ENCODE peak calls at places on chromosome 5, in five cellular contexts. K is T1000, H is left ventricle myocardium superior, L is ACHN, O is Right ventricle myocardium inferior. D is an unnamed sample.

GRCh38 chr5:169838688-169839087 is 141.6 kb downstream of the INSYN2B start:
- DNase-seq in K (no peak), H (no peak), L (no peak), O (no peak), D (no peak)

GRCh38 chr5:35172526-35172925 is 57.8 kb downstream of the PRLR start:
- DNase-seq in K (no peak), H (no peak), L (no peak), O (no peak), D (no peak)

GRCh38 chr5:127298623-127299022 is 8.0 kb downstream of the MEGF10 start:
- DNase-seq in K (no peak), H (no peak), L (no peak), O (no peak), D (no peak)

GRCh38 chr5:136731241-136731885 is 366.0 kb upstream of the TRPC7 start:
- DNase-seq in K (no peak), H (no peak), L (no peak), O (no peak), D (peak; percentile 46)

GRCh38 chr5:73631500-73631899 is 5.5 kb downstream of the ARHGEF28 start:
- DNase-seq in K (no peak), H (no peak), L (no peak), O (no peak), D (peak; percentile 67)

GRCh38 chr5:79697222-79698164 is 7.9 kb downstream of the CMYA5 start:
- DNase-seq in K (no peak), H (no peak), L (no peak), O (no peak), D (peak; percentile 54)

GRCh38 chr5:170941788-170942187 is 80.0 kb downstream of the RANBP17 start:
- DNase-seq in K (no peak), H (no peak), L (no peak), O (peak; percentile 51), D (no peak)

GRCh38 chr5:1121101-1121500 is 9.2 kb upstream of the SLC12A7 start:
- DNase-seq in K (no peak), H (no peak), L (no peak), O (no peak), D (no peak)

GRCh38 chr5:73815631-73816030 is 189.6 kb downstream of the ARHGEF28 start:
- DNase-seq in K (no peak), H (no peak), L (peak; percentile 68), O (no peak), D (peak; percentile 44)

GRCh38 chr5:112238473-112238872 is 180.6 kb downstream of the EPB41L4A start:
- DNase-seq in K (no peak), H (no peak), L (no peak), O (no peak), D (no peak)

GRCh38 chr5:13939647-13940046 is 4.8 kb downstream of the DNAH5 start:
- DNase-seq in K (no peak), H (no peak), L (no peak), O (no peak), D (no peak)

GRCh38 chr5:78320461-78320860 is 26.0 kb upstream of the AP3B1 start:
- DNase-seq in K (no peak), H (no peak), L (peak; percentile 32), O (no peak), D (peak; percentile 74)

GRCh38 chr5:39284552-39284951 is 65.2 kb upstream of the FYB1 start:
- DNase-seq in K (no peak), H (no peak), L (no peak), O (no peak), D (no peak)

GRCh38 chr5:2009986-2010914 is 127.5 kb upstream of the IRX4 start:
- DNase-seq in K (no peak), H (no peak), L (no peak), O (peak; percentile 43), D (no peak)

GRCh38 chr5:139711067-139711851 is 63.1 kb downstream of the CXXC5 start:
- DNase-seq in K (peak; percentile 22), H (peak; percentile 62), L (peak; percentile 66), O (no peak), D (peak; percentile 50)

GRCh38 chr5:128121679-128122078 is 38.1 kb downstream of the SLC12A2 start:
- DNase-seq in K (no peak), H (no peak), L (no peak), O (no peak), D (no peak)

GRCh38 chr5:125865166-125865815 is 557.9 kb upstream of the GRAMD2B start:
- DNase-seq in K (no peak), H (no peak), L (no peak), O (no peak), D (peak; percentile 16)

GRCh38 chr5:156169495-156169894 is 157.5 kb upstream of the SGCD start:
- DNase-seq in K (no peak), H (no peak), L (no peak), O (no peak), D (no peak)

GRCh38 chr5:33969572-33970452 is 14.7 kb downstream of the SLC45A2 start:
- DNase-seq in K (peak; percentile 3), H (no peak), L (peak; percentile 6), O (no peak), D (peak; percentile 87)

GRCh38 chr5:96817496-96817895 is 9.8 kb upstream of the ERAP1 start:
- DNase-seq in K (no peak), H (no peak), L (no peak), O (no peak), D (no peak)

GRCh38 chr5:179346401-179346800 is 1.1 kb upstream of the ADAMTS2 start:
- DNase-seq in K (no peak), H (no peak), L (no peak), O (no peak), D (peak; percentile 37)

GRCh38 chr5:98296426-98296825 is 477.0 kb upstream of the RGMB start:
- DNase-seq in K (no peak), H (no peak), L (no peak), O (no peak), D (peak; percentile 79)

GRCh38 chr5:147167529-147167928 is 67.3 kb upstream of the STK32A start:
- DNase-seq in K (no peak), H (no peak), L (no peak), O (no peak), D (no peak)

GRCh38 chr5:157541452-157542118 is 34.0 kb downstream of the ADAM19 start:
- DNase-seq in K (no peak), H (no peak), L (no peak), O (no peak), D (peak; percentile 34)

GRCh38 chr5:138536665-138537315 is 6.2 kb downstream of the ETF1 start:
- DNase-seq in K (no peak), H (no peak), L (peak; percentile 28), O (no peak), D (peak; percentile 44)

GRCh38 chr5:159430361-159431018 is 100.2 kb upstream of the IL12B start:
- DNase-seq in K (no peak), H (no peak), L (no peak), O (no peak), D (no peak)

GRCh38 chr5:54415896-54416640 is 39.4 kb upstream of the HSPB3 start:
- DNase-seq in K (no peak), H (no peak), L (no peak), O (no peak), D (peak; percentile 36)

GRCh38 chr5:3428355-3428754 is 167.3 kb upstream of the IRX1 start:
- DNase-seq in K (no peak), H (no peak), L (no peak), O (no peak), D (no peak)

GRCh38 chr5:54736003-54736797 is 218.6 kb downstream of the SNX18 start:
- DNase-seq in K (no peak), H (no peak), L (no peak), O (no peak), D (no peak)

GRCh38 chr5:72837524-72838096 is 21.1 kb downstream of the TNPO1 start:
- DNase-seq in K (no peak), H (no peak), L (peak; percentile 26), O (no peak), D (no peak)

GRCh38 chr5:150593996-150594395 is 46.5 kb upstream of the SYNPO start:
- DNase-seq in K (no peak), H (no peak), L (no peak), O (peak; percentile 62), D (no peak)

GRCh38 chr5:142841511-142842255 is 71.5 kb downstream of the ARHGAP26 start:
- DNase-seq in K (no peak), H (peak; percentile 69), L (no peak), O (no peak), D (peak; percentile 37)

GRCh38 chr5:85538362-85538761 is 1079.4 kb upstream of the COX7C start:
- DNase-seq in K (no peak), H (no peak), L (no peak), O (no peak), D (no peak)

GRCh38 chr5:42949348-42950090 is 90.6 kb downstream of the ANXA2R start:
- DNase-seq in K (no peak), H (peak; percentile 58), L (no peak), O (peak; percentile 82), D (peak; percentile 86)

GRCh38 chr5:66122379-66123034 is 21.6 kb upstream of the SREK1 start:
- DNase-seq in K (no peak), H (no peak), L (no peak), O (no peak), D (no peak)

GRCh38 chr5:56414056-56414455 is 180.9 kb upstream of the ANKRD55 start:
- DNase-seq in K (no peak), H (no peak), L (no peak), O (no peak), D (no peak)

GRCh38 chr5:71751422-71751821 is 32.3 kb downstream of the CARTPT start:
- DNase-seq in K (no peak), H (no peak), L (no peak), O (no peak), D (no peak)

GRCh38 chr5:144951001-144951400 is 780.3 kb downstream of the KCTD16 start:
- DNase-seq in K (no peak), H (no peak), L (no peak), O (no peak), D (no peak)